ENCODE peak calls at places on chromosomes 16 and 17, in nine cellular contexts. One of them, this sample, is unnamed.

GRCh38 chr17:28725660-28726395 is at the start of gene TLCD1:
- DNase-seq in upper lobe of right lung: peak
- DNase-seq in 8988T: peak
- DNase-seq in OCI-M1: peak
- DNase-seq in stimulated activated CD8-positive, alpha-beta memory T cell treated with anti-CD3 and anti-CD28 coated beads, Interleukin-2, amount 100 ng/mL, for 48 hours: no peak
- DNase-seq in Right ventricle myocardium superior: peak
- DNase-seq in MCF 10A: peak
- DNase-seq in mammary epithelial cell: peak
- DNase-seq in SW480: peak
- DNase-seq in this sample: peak

GRCh38 chr17:65163990-65164495 is 26.9 kb downstream of the RGS9 start:
- DNase-seq in upper lobe of right lung: no peak
- DNase-seq in 8988T: no peak
- DNase-seq in OCI-M1: no peak
- DNase-seq in stimulated activated CD8-positive, alpha-beta memory T cell treated with anti-CD3 and anti-CD28 coated beads, Interleukin-2, amount 100 ng/mL, for 48 hours: peak
- DNase-seq in Right ventricle myocardium superior: no peak
- DNase-seq in MCF 10A: peak
- DNase-seq in mammary epithelial cell: peak
- DNase-seq in SW480: peak
- DNase-seq in this sample: no peak

GRCh38 chr17:3761061-3761917 is 37.6 kb downstream of the HASPIN start:
- DNase-seq in upper lobe of right lung: no peak
- DNase-seq in 8988T: no peak
- DNase-seq in OCI-M1: no peak
- DNase-seq in stimulated activated CD8-positive, alpha-beta memory T cell treated with anti-CD3 and anti-CD28 coated beads, Interleukin-2, amount 100 ng/mL, for 48 hours: no peak
- DNase-seq in Right ventricle myocardium superior: no peak
- DNase-seq in MCF 10A: no peak
- DNase-seq in mammary epithelial cell: no peak
- DNase-seq in SW480: no peak
- DNase-seq in this sample: no peak

GRCh38 chr17:42536372-42537155 is 523 bp downstream of the NAGLU start:
- DNase-seq in upper lobe of right lung: peak
- DNase-seq in 8988T: peak
- DNase-seq in OCI-M1: peak
- DNase-seq in stimulated activated CD8-positive, alpha-beta memory T cell treated with anti-CD3 and anti-CD28 coated beads, Interleukin-2, amount 100 ng/mL, for 48 hours: peak
- DNase-seq in Right ventricle myocardium superior: peak
- DNase-seq in MCF 10A: peak
- DNase-seq in mammary epithelial cell: peak
- DNase-seq in SW480: peak
- DNase-seq in this sample: peak

GRCh38 chr16:65121870-65122723 is at the start of gene CDH11:
- DNase-seq in upper lobe of right lung: peak
- DNase-seq in 8988T: no peak
- DNase-seq in OCI-M1: no peak
- DNase-seq in stimulated activated CD8-positive, alpha-beta memory T cell treated with anti-CD3 and anti-CD28 coated beads, Interleukin-2, amount 100 ng/mL, for 48 hours: no peak
- DNase-seq in Right ventricle myocardium superior: peak
- DNase-seq in MCF 10A: peak
- DNase-seq in mammary epithelial cell: peak
- DNase-seq in SW480: peak
- DNase-seq in this sample: no peak

GRCh38 chr16:6643083-6643686 is 689.5 kb upstream of the RBFOX1 start:
- DNase-seq in upper lobe of right lung: no peak
- DNase-seq in 8988T: no peak
- DNase-seq in OCI-M1: peak
- DNase-seq in stimulated activated CD8-positive, alpha-beta memory T cell treated with anti-CD3 and anti-CD28 coated beads, Interleukin-2, amount 100 ng/mL, for 48 hours: peak
- DNase-seq in Right ventricle myocardium superior: no peak
- DNase-seq in MCF 10A: peak
- DNase-seq in mammary epithelial cell: peak
- DNase-seq in SW480: peak
- DNase-seq in this sample: peak

GRCh38 chr16:24396350-24397271 is 140.5 kb downstream of the CACNG3 start:
- DNase-seq in upper lobe of right lung: no peak
- DNase-seq in 8988T: no peak
- DNase-seq in OCI-M1: no peak
- DNase-seq in stimulated activated CD8-positive, alpha-beta memory T cell treated with anti-CD3 and anti-CD28 coated beads, Interleukin-2, amount 100 ng/mL, for 48 hours: no peak
- DNase-seq in Right ventricle myocardium superior: no peak
- DNase-seq in MCF 10A: no peak
- DNase-seq in mammary epithelial cell: no peak
- DNase-seq in SW480: no peak
- DNase-seq in this sample: no peak

GRCh38 chr17:17774009-17774881 is 62.5 kb downstream of the SREBF1 start:
- DNase-seq in upper lobe of right lung: no peak
- DNase-seq in 8988T: no peak
- DNase-seq in OCI-M1: no peak
- DNase-seq in stimulated activated CD8-positive, alpha-beta memory T cell treated with anti-CD3 and anti-CD28 coated beads, Interleukin-2, amount 100 ng/mL, for 48 hours: no peak
- DNase-seq in Right ventricle myocardium superior: no peak
- DNase-seq in MCF 10A: peak
- DNase-seq in mammary epithelial cell: peak
- DNase-seq in SW480: peak
- DNase-seq in this sample: no peak